ENCODE peak calls at places on chromosomes 3 and 15, in six cellular contexts. One of them, this sample, is unnamed.

GRCh38 chr3:182636646-182637045 is 156.7 kb upstream of the ATP11B start:
- DNase-seq in IMR-90: no peak
- DNase-seq in mesendoderm: no peak
- DNase-seq in neuronal stem cell: no peak
- DNase-seq in H9: no peak
- DNase-seq in trophoblast cell: peak
- DNase-seq in this sample: no peak

GRCh38 chr15:60326824-60327654 is 70.7 kb downstream of the ANXA2 start:
- DNase-seq in IMR-90: peak
- DNase-seq in mesendoderm: peak
- DNase-seq in neuronal stem cell: peak
- DNase-seq in H9: no peak
- DNase-seq in trophoblast cell: peak
- DNase-seq in this sample: peak

GRCh38 chr15:73322665-73323373 is 45.9 kb downstream of the HCN4 start:
- DNase-seq in IMR-90: no peak
- DNase-seq in neuronal stem cell: no peak
- DNase-seq in H9: no peak
- DNase-seq in trophoblast cell: no peak
- DNase-seq in mesendoderm: no peak
- DNase-seq in this sample: no peak

GRCh38 chr15:63896336-63897115 is 62.8 kb upstream of the HERC1 start:
- DNase-seq in trophoblast cell: peak
- DNase-seq in IMR-90: peak
- DNase-seq in mesendoderm: peak
- DNase-seq in H9: no peak
- DNase-seq in neuronal stem cell: no peak
- DNase-seq in this sample: peak

GRCh38 chr3:185151959-185152432 is 864 bp downstream of the C3orf70 start:
- DNase-seq in IMR-90: peak
- DNase-seq in H9: no peak
- DNase-seq in neuronal stem cell: no peak
- DNase-seq in trophoblast cell: peak
- DNase-seq in mesendoderm: no peak
- DNase-seq in this sample: no peak

GRCh38 chr3:185308126-185308754 is 54.4 kb upstream of the EHHADH start:
- DNase-seq in IMR-90: peak
- DNase-seq in mesendoderm: peak
- DNase-seq in neuronal stem cell: peak
- DNase-seq in H9: peak
- DNase-seq in trophoblast cell: peak
- DNase-seq in this sample: peak

GRCh38 chr15:68314563-68314962 is 37.0 kb downstream of the FEM1B start:
- DNase-seq in neuronal stem cell: no peak
- DNase-seq in H9: peak
- DNase-seq in trophoblast cell: no peak
- DNase-seq in IMR-90: peak
- DNase-seq in mesendoderm: no peak
- DNase-seq in this sample: peak

GRCh38 chr3:59327324-59327939 is 277.6 kb upstream of the CFAP20DC start:
- DNase-seq in trophoblast cell: peak
- DNase-seq in neuronal stem cell: peak
- DNase-seq in IMR-90: peak
- DNase-seq in H9: no peak
- DNase-seq in mesendoderm: peak
- DNase-seq in this sample: peak

GRCh38 chr15:59180946-59181345 is 25.7 kb upstream of the LDHAL6B start:
- DNase-seq in IMR-90: peak
- DNase-seq in mesendoderm: peak
- DNase-seq in trophoblast cell: no peak
- DNase-seq in neuronal stem cell: no peak
- DNase-seq in H9: no peak
- DNase-seq in this sample: peak

GRCh38 chr3:48427630-48427962 is 2.3 kb downstream of the PLXNB1 start:
- DNase-seq in trophoblast cell: no peak
- DNase-seq in mesendoderm: no peak
- DNase-seq in H9: no peak
- DNase-seq in neuronal stem cell: no peak
- DNase-seq in IMR-90: no peak
- DNase-seq in this sample: no peak

GRCh38 chr15:89332446-89332845 is 2.2 kb downstream of the POLG start:
- DNase-seq in IMR-90: peak
- DNase-seq in trophoblast cell: peak
- DNase-seq in H9: peak
- DNase-seq in mesendoderm: peak
- DNase-seq in neuronal stem cell: no peak
- DNase-seq in this sample: peak

GRCh38 chr3:30357897-30358296 is 248.5 kb upstream of the TGFBR2 start:
- DNase-seq in mesendoderm: no peak
- DNase-seq in IMR-90: no peak
- DNase-seq in trophoblast cell: peak
- DNase-seq in neuronal stem cell: no peak
- DNase-seq in H9: no peak
- DNase-seq in this sample: no peak

GRCh38 chr3:125003369-125003853 is 52.4 kb downstream of the HEG1 start:
- DNase-seq in H9: no peak
- DNase-seq in IMR-90: peak
- DNase-seq in neuronal stem cell: no peak
- DNase-seq in mesendoderm: no peak
- DNase-seq in trophoblast cell: no peak
- DNase-seq in this sample: peak

GRCh38 chr3:79140718-79141117 is 627.1 kb downstream of the ROBO1 start:
- DNase-seq in IMR-90: peak
- DNase-seq in trophoblast cell: peak
- DNase-seq in H9: no peak
- DNase-seq in mesendoderm: peak
- DNase-seq in neuronal stem cell: no peak
- DNase-seq in this sample: peak

GRCh38 chr3:51705276-51706020 is 1.4 kb upstream of the GRM2 start:
- DNase-seq in IMR-90: no peak
- DNase-seq in neuronal stem cell: no peak
- DNase-seq in H9: no peak
- DNase-seq in mesendoderm: no peak
- DNase-seq in trophoblast cell: no peak
- DNase-seq in this sample: no peak

GRCh38 chr3:187066228-187066995 is 72.9 kb downstream of the RPL39L start:
- DNase-seq in trophoblast cell: peak
- DNase-seq in mesendoderm: peak
- DNase-seq in neuronal stem cell: peak
- DNase-seq in IMR-90: peak
- DNase-seq in H9: peak
- DNase-seq in this sample: peak

GRCh38 chr3:133197619-133198018 is 159.4 kb downstream of the TMEM108 start:
- DNase-seq in neuronal stem cell: no peak
- DNase-seq in mesendoderm: no peak
- DNase-seq in H9: no peak
- DNase-seq in IMR-90: no peak
- DNase-seq in trophoblast cell: no peak
- DNase-seq in this sample: no peak

GRCh38 chr15:75453703-75454470 is 2.4 kb upstream of the SIN3A start:
- DNase-seq in neuronal stem cell: peak
- DNase-seq in H9: peak
- DNase-seq in IMR-90: peak
- DNase-seq in mesendoderm: peak
- DNase-seq in trophoblast cell: peak
- DNase-seq in this sample: peak

GRCh38 chr3:197309528-197310361 is 11.3 kb upstream of the DLG1 start:
- DNase-seq in trophoblast cell: peak
- DNase-seq in H9: no peak
- DNase-seq in mesendoderm: no peak
- DNase-seq in neuronal stem cell: no peak
- DNase-seq in IMR-90: peak
- DNase-seq in this sample: peak

GRCh38 chr3:5426094-5426883 is 238.8 kb downstream of the EDEM1 start:
- DNase-seq in IMR-90: peak
- DNase-seq in mesendoderm: peak
- DNase-seq in H9: peak
- DNase-seq in trophoblast cell: peak
- DNase-seq in neuronal stem cell: peak
- DNase-seq in this sample: peak

GRCh38 chr3:117726776-117727175 is 1017.2 kb downstream of the TUSC7 start:
- DNase-seq in neuronal stem cell: no peak
- DNase-seq in trophoblast cell: peak
- DNase-seq in H9: no peak
- DNase-seq in IMR-90: no peak
- DNase-seq in mesendoderm: no peak
- DNase-seq in this sample: no peak

GRCh38 chr15:99253381-99254090 is 2.3 kb downstream of the LRRC28 start:
- DNase-seq in neuronal stem cell: no peak
- DNase-seq in H9: no peak
- DNase-seq in trophoblast cell: no peak
- DNase-seq in IMR-90: peak
- DNase-seq in mesendoderm: no peak
- DNase-seq in this sample: peak

GRCh38 chr3:191085091-191085490 is 114.0 kb upstream of the OSTN start:
- DNase-seq in H9: no peak
- DNase-seq in IMR-90: peak
- DNase-seq in mesendoderm: no peak
- DNase-seq in trophoblast cell: no peak
- DNase-seq in neuronal stem cell: no peak
- DNase-seq in this sample: peak

GRCh38 chr3:161268601-161269000 is 47.5 kb downstream of the NMD3 start:
- DNase-seq in trophoblast cell: peak
- DNase-seq in IMR-90: no peak
- DNase-seq in mesendoderm: no peak
- DNase-seq in neuronal stem cell: no peak
- DNase-seq in H9: no peak
- DNase-seq in this sample: no peak

GRCh38 chr3:112611813-112612515 is 29.0 kb downstream of the CCDC80 start:
- DNase-seq in IMR-90: no peak
- DNase-seq in H9: no peak
- DNase-seq in neuronal stem cell: no peak
- DNase-seq in mesendoderm: no peak
- DNase-seq in trophoblast cell: no peak
- DNase-seq in this sample: no peak
- H3K23ac ChIP-seq in IMR-90: no peak
- H3K23ac ChIP-seq in H9: no peak
- H3K23ac ChIP-seq in neuronal stem cell: no peak
- H3K23ac ChIP-seq in mesendoderm: no peak
- H3K23ac ChIP-seq in trophoblast cell: no peak
- H3K23ac ChIP-seq in this sample: no peak

GRCh38 chr3:35070088-35070487 is 569.2 kb upstream of the ARPP21 start:
- DNase-seq in neuronal stem cell: no peak
- DNase-seq in IMR-90: no peak
- DNase-seq in H9: no peak
- DNase-seq in trophoblast cell: no peak
- DNase-seq in mesendoderm: no peak
- DNase-seq in this sample: no peak
- H3K18ac ChIP-seq in neuronal stem cell: no peak
- H3K18ac ChIP-seq in IMR-90: no peak
- H3K18ac ChIP-seq in H9: no peak
- H3K18ac ChIP-seq in trophoblast cell: no peak
- H3K18ac ChIP-seq in mesendoderm: no peak
- H3K18ac ChIP-seq in this sample: no peak

GRCh38 chr15:86329311-86330013 is 249.8 kb downstream of the AGBL1 start:
- DNase-seq in neuronal stem cell: no peak
- DNase-seq in mesendoderm: peak
- DNase-seq in trophoblast cell: no peak
- DNase-seq in IMR-90: no peak
- DNase-seq in H9: no peak
- DNase-seq in this sample: no peak
- H3K23ac ChIP-seq in neuronal stem cell: no peak
- H3K23ac ChIP-seq in mesendoderm: no peak
- H3K23ac ChIP-seq in trophoblast cell: no peak
- H3K23ac ChIP-seq in IMR-90: no peak
- H3K23ac ChIP-seq in H9: no peak
- H3K23ac ChIP-seq in this sample: no peak

GRCh38 chr15:78616506-78616905 is 4.3 kb downstream of the CHRNA3 start:
- DNase-seq in mesendoderm: no peak
- DNase-seq in neuronal stem cell: no peak
- DNase-seq in H9: peak
- DNase-seq in IMR-90: no peak
- DNase-seq in trophoblast cell: no peak
- DNase-seq in this sample: no peak
- H3K18ac ChIP-seq in mesendoderm: no peak
- H3K18ac ChIP-seq in neuronal stem cell: no peak
- H3K18ac ChIP-seq in H9: no peak
- H3K18ac ChIP-seq in IMR-90: no peak
- H3K18ac ChIP-seq in trophoblast cell: no peak
- H3K18ac ChIP-seq in this sample: no peak

DNA sequence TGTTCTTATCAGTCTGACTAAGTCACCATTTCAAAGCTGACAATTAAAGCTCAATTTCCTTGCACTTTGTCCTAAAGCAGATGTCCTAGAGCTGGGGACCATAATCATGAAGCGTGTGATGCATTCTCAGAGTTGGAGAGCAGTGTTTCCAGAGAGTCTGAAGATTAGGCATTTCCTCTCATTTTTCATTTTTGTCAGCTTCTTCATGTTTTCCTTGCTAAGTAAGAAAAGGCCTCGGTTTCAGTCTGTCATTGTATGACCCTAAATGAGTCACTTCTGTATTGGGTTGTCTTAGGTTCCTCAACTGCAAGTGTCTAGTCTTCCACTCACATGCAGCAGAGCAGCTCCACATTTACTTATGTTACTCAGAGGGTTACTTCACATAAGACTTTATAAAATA is 257.2 kb upstream of the TPRG1 start:
- DNase-seq in mesendoderm: no peak
- DNase-seq in trophoblast cell: peak
- DNase-seq in neuronal stem cell: no peak
- DNase-seq in IMR-90: peak
- DNase-seq in H9: no peak
- DNase-seq in this sample: peak
- H3K23ac ChIP-seq in mesendoderm: no peak
- H3K23ac ChIP-seq in trophoblast cell: no peak
- H3K23ac ChIP-seq in neuronal stem cell: no peak
- H3K23ac ChIP-seq in IMR-90: peak
- H3K23ac ChIP-seq in H9: no peak
- H3K23ac ChIP-seq in this sample: no peak

GRCh38 chr15:77819271-77819806 is 186.6 kb upstream of the LINGO1 start:
- DNase-seq in mesendoderm: no peak
- DNase-seq in IMR-90: no peak
- DNase-seq in H9: no peak
- DNase-seq in trophoblast cell: no peak
- DNase-seq in neuronal stem cell: no peak
- DNase-seq in this sample: no peak
- H3K18ac ChIP-seq in mesendoderm: no peak
- H3K18ac ChIP-seq in IMR-90: no peak
- H3K18ac ChIP-seq in H9: no peak
- H3K18ac ChIP-seq in trophoblast cell: no peak
- H3K18ac ChIP-seq in neuronal stem cell: peak
- H3K18ac ChIP-seq in this sample: no peak

GRCh38 chr3:137998643-137999042 is 11.3 kb upstream of the CLDN18 start:
- DNase-seq in neuronal stem cell: no peak
- DNase-seq in IMR-90: no peak
- DNase-seq in H9: no peak
- DNase-seq in trophoblast cell: no peak
- DNase-seq in mesendoderm: no peak
- DNase-seq in this sample: no peak
- H3K23ac ChIP-seq in neuronal stem cell: no peak
- H3K23ac ChIP-seq in IMR-90: no peak
- H3K23ac ChIP-seq in H9: no peak
- H3K23ac ChIP-seq in trophoblast cell: no peak
- H3K23ac ChIP-seq in mesendoderm: no peak
- H3K23ac ChIP-seq in this sample: no peak